ENCODE peak calls at places on chromosome 7, in nine cellular contexts. O, L, G, A, Q, X, E, P and M are unnamed samples.

GRCh38 chr7:64887756-64888508 is 15.1 kb upstream of the ZNF273 start:
- DNase-seq in X (no peak), O (peak; percentile 71), A (peak; percentile 70), P (no peak), G (peak; percentile 61), L (no peak), E (no peak), Q (no peak), M (peak; percentile 60)

GRCh38 chr7:157058026-157058425 is 47.6 kb upstream of the MNX1 start:
- DNase-seq in O (no peak), G (no peak), P (no peak), A (no peak), X (no peak), L (no peak), Q (no peak), E (no peak), M (no peak)

GRCh38 chr7:70135656-70136055 is 537.4 kb downstream of the AUTS2 start:
- DNase-seq in Q (no peak), O (no peak), X (no peak), L (no peak), G (no peak), E (no peak), A (no peak), P (no peak), M (no peak)

GRCh38 chr7:2195403-2196246 is 37.1 kb downstream of the MAD1L1 start:
- DNase-seq in G (no peak), P (no peak), A (no peak), X (no peak), L (peak; percentile 59), Q (no peak), O (no peak), E (no peak), M (no peak)

GRCh38 chr7:11742496-11742895 is 89.5 kb downstream of the THSD7A start:
- DNase-seq in L (no peak), X (no peak), G (no peak), Q (peak; percentile 26), O (no peak), A (no peak), P (no peak), E (no peak), M (no peak)

GRCh38 chr7:83410989-83411591 is 237.8 kb downstream of the SEMA3E start:
- DNase-seq in O (peak; percentile 57), A (no peak), X (peak; percentile 66), E (peak; percentile 61), L (no peak), G (no peak), P (peak; percentile 75), Q (peak; percentile 65), M (no peak)

GRCh38 chr7:93601363-93601762 is 26.8 kb upstream of the CALCR start:
- DNase-seq in L (no peak), X (no peak), P (peak; percentile 77), G (no peak), Q (no peak), A (no peak), O (no peak), E (no peak), M (no peak)

GRCh38 chr7:102914585-102914984 is 1.8 kb downstream of the LRRC17 start:
- DNase-seq in O (no peak), A (no peak), X (no peak), Q (peak; percentile 90), L (peak; percentile 70), G (no peak), E (no peak), P (peak; percentile 70), M (no peak)

GRCh38 chr7:84665339-84665738 is 470.8 kb upstream of the SEMA3A start:
- DNase-seq in A (no peak), Q (no peak), P (no peak), G (no peak), X (no peak), L (no peak), E (no peak), O (no peak), M (no peak)

GRCh38 chr7:83861876-83862275 is 212.9 kb upstream of the SEMA3E start:
- DNase-seq in X (no peak), E (no peak), O (no peak), G (no peak), P (no peak), A (no peak), L (no peak), Q (no peak), M (no peak)

GRCh38 chr7:114554781-114555537 is 140.3 kb downstream of the FOXP2 start:
- DNase-seq in L (no peak), A (no peak), O (no peak), X (peak; percentile 87), G (no peak), E (no peak), P (peak; percentile 41), Q (peak; percentile 29), M (no peak)

GRCh38 chr7:4227105-4228010 is 454.7 kb upstream of the FOXK1 start:
- DNase-seq in Q (peak; percentile 7), X (no peak), L (no peak), P (peak; percentile 75), O (no peak), A (no peak), E (no peak), G (no peak), M (no peak)

DNA sequence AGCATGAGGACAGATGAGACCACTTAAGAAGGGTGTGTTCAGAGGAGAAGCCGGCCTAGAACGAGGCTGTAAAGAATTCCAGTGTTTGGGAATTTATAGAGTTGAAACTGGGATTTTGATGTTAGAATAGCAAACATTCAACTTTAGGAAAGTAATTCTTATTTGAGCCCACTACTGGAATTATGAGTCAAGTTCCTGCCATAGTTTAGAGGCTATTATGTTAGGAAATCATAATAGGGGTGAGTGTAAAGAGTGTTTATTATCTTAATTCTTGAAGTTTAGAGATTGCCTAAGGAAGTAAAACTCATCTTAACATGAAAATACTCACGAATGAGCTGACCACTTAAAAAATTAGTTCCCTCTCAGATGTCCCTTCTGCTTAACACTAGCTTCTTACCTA is 2.1 kb downstream of the CBLL1 start:
- DNase-seq in X (no peak), Q (no peak), E (no peak), O (no peak), P (no peak), G (no peak), A (no peak), L (no peak), M (no peak)
- H3K4me3 ChIP-seq in X (no peak overlapping the region), Q (no peak overlapping the region), E (no peak overlapping the region), O (no peak overlapping the region), P (no peak overlapping the region), G (no peak overlapping the region), A (no peak overlapping the region), L (peak overlapping the region; percentile 81), M (no peak overlapping the region)

DNA sequence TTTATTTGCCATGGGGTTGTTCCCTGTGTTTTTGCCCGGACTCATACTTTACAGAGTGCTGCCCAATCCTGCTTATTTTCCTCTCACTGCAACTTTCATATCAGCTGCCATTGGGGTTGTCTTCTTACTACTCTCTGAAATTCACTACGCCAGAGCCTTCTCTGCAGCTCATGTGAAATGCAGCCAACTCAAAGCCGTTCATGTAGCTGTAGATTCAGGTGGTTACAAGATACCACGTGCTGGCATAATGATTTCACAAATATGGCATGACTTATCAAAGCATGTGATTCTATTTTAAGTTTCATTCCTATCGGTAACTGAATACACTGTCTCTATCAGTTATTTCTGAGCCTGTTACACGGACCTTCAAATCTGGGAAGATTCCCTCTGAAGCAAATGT is 130.3 kb upstream of the WNT16 start:
- DNase-seq in A (no peak), P (no peak), E (no peak), X (no peak), Q (no peak), G (no peak), O (no peak), L (no peak), M (no peak)
- H3K4me3 ChIP-seq in A (no peak overlapping the region), P (no peak overlapping the region), E (no peak overlapping the region), X (no peak overlapping the region), Q (no peak overlapping the region), G (no peak overlapping the region), O (no peak overlapping the region), L (peak overlapping the region; percentile 39), M (no peak overlapping the region)

GRCh38 chr7:88037050-88037449 is 103.0 kb downstream of the ADAM22 start:
- DNase-seq in E (no peak), L (no peak), X (no peak), G (no peak), P (no peak), O (no peak), Q (no peak), A (no peak), M (no peak)

GRCh38 chr7:88040694-88041093 is 106.6 kb downstream of the ADAM22 start:
- DNase-seq in G (no peak), Q (peak; percentile 64), O (no peak), X (no peak), E (no peak), P (no peak), L (no peak), A (no peak), M (no peak)

GRCh38 chr7:88041583-88041982 is 107.5 kb downstream of the ADAM22 start:
- DNase-seq in O (no peak), L (no peak), X (no peak), Q (no peak), G (no peak), A (no peak), P (no peak), E (no peak), M (no peak)

GRCh38 chr7:88044069-88044468 is 110.0 kb downstream of the ADAM22 start:
- DNase-seq in G (no peak), E (no peak), Q (no peak), P (no peak), L (no peak), O (no peak), A (no peak), X (no peak), M (no peak)

GRCh38 chr7:88042157-88042556 is 108.1 kb downstream of the ADAM22 start:
- DNase-seq in X (peak; percentile 14), A (no peak), P (no peak), G (no peak), Q (no peak), E (no peak), O (no peak), L (no peak), M (no peak)
- H3K4me3 ChIP-seq in X (no peak overlapping the region), A (no peak overlapping the region), P (no peak overlapping the region), G (no peak overlapping the region), Q (no peak overlapping the region), E (no peak overlapping the region), O (no peak overlapping the region), L (no peak overlapping the region), M (no peak overlapping the region)

GRCh38 chr7:133479456-133480097 is 226.7 kb downstream of the EXOC4 start:
- DNase-seq in E (no peak), L (no peak), G (no peak), Q (no peak), O (no peak), P (no peak), A (no peak), X (no peak), M (no peak)

GRCh38 chr7:133480868-133481267 is 228.0 kb downstream of the EXOC4 start:
- DNase-seq in E (no peak), L (no peak), Q (no peak), G (no peak), X (no peak), O (no peak), A (no peak), P (no peak), M (no peak)

GRCh38 chr7:133475655-133476054 is 222.8 kb downstream of the EXOC4 start:
- DNase-seq in P (no peak), L (no peak), X (no peak), Q (no peak), G (no peak), E (no peak), O (no peak), A (no peak), M (no peak)

GRCh38 chr7:133477786-133478185 is 224.9 kb downstream of the EXOC4 start:
- DNase-seq in E (no peak), X (no peak), P (no peak), O (no peak), Q (no peak), A (no peak), L (no peak), G (no peak), M (no peak)

GRCh38 chr7:133478591-133479135 is 225.8 kb downstream of the EXOC4 start:
- DNase-seq in X (no peak), A (no peak), L (no peak), Q (no peak), P (no peak), E (no peak), O (no peak), G (no peak), M (no peak)
- H3K4me3 ChIP-seq in X (no peak overlapping the region), A (no peak overlapping the region), L (no peak overlapping the region), Q (no peak overlapping the region), P (no peak overlapping the region), E (no peak overlapping the region), O (no peak overlapping the region), G (no peak overlapping the region), M (no peak overlapping the region)